ENCODE peak calls at places on chromosome 11, in nine cellular contexts. V, J, W, D, C, E, I, K and G are unnamed samples.

GRCh38 chr11:61893981-61894380 is 2.6 kb upstream of the FADS3 start:
- DNase-seq in E (peak), D (no peak), I (no peak), J (no peak), W (no peak), C (no peak), K (no peak), V (no peak), G (no peak)

GRCh38 chr11:12573707-12574106 is 100.5 kb upstream of the TEAD1 start:
- DNase-seq in J (no peak), K (no peak), W (no peak), V (no peak), I (no peak), C (no peak), E (no peak), D (no peak), G (no peak)

GRCh38 chr11:117546431-117547160 is 218.9 kb downstream of the CEP164 start:
- DNase-seq in E (no peak), J (no peak), W (no peak), K (no peak), C (no peak), V (no peak), I (no peak), D (no peak), G (no peak)

GRCh38 chr11:92226331-92227232 is 2.0 kb downstream of the FAT3 start:
- DNase-seq in V (no peak), E (no peak), I (no peak), D (no peak), K (no peak), W (no peak), J (no peak), C (no peak), G (no peak)

GRCh38 chr11:3796796-3797328 is 492 bp downstream of the NUP98 start:
- DNase-seq in E (no peak), K (no peak), J (no peak), C (no peak), V (no peak), D (no peak), I (no peak), W (no peak), G (no peak)

GRCh38 chr11:68749061-68749491 is 2.2 kb downstream of the TESMIN start:
- DNase-seq in K (no peak), V (no peak), C (no peak), E (peak), I (no peak), J (no peak), W (no peak), D (no peak), G (no peak)

GRCh38 chr11:121129362-121130340 is 28.6 kb downstream of the TECTA start:
- DNase-seq in V (no peak), E (no peak), I (no peak), W (no peak), C (no peak), D (no peak), K (no peak), J (no peak), G (no peak)

GRCh38 chr11:36452987-36453386 is 57.1 kb downstream of the TRAF6 start:
- DNase-seq in V (no peak), E (no peak), C (no peak), D (no peak), J (no peak), W (no peak), I (no peak), K (no peak), G (no peak)

GRCh38 chr11:126307706-126308105 is 3.8 kb downstream of the DCPS start:
- DNase-seq in J (no peak), I (no peak), E (peak), C (no peak), W (no peak), D (no peak), K (no peak), V (no peak), G (no peak)

GRCh38 chr11:85759915-85760314 is 51.0 kb downstream of the SYTL2 start:
- DNase-seq in I (no peak), K (no peak), D (no peak), E (no peak), W (no peak), V (no peak), J (no peak), C (no peak), G (no peak)

GRCh38 chr11:72363112-72363511 is 71.2 kb downstream of the CLPB start:
- DNase-seq in J (no peak), I (no peak), V (no peak), K (no peak), E (no peak), D (no peak), C (no peak), W (no peak), G (no peak)

GRCh38 chr11:132228756-132229325 is 858.4 kb downstream of the NTM start:
- DNase-seq in V (no peak), W (no peak), J (no peak), C (no peak), I (no peak), D (no peak), E (no peak), K (no peak), G (no peak)

GRCh38 chr11:14380947-14381555 is 22.1 kb upstream of the RRAS2 start:
- DNase-seq in D (peak), W (peak), E (peak), C (peak), K (peak), I (no peak), J (peak), V (peak), G (peak)

GRCh38 chr11:34448223-34448994 is 9.7 kb downstream of the CAT start:
- DNase-seq in V (no peak), W (no peak), D (no peak), C (no peak), E (no peak), I (no peak), J (no peak), K (no peak), G (no peak)

GRCh38 chr11:134233729-134234179 is 9.3 kb downstream of the VPS26B start:
- DNase-seq in I (peak), K (no peak), W (no peak), J (no peak), V (no peak), D (no peak), C (no peak), E (no peak), G (no peak)

GRCh38 chr11:2510626-2511402 is 66.0 kb downstream of the KCNQ1 start:
- DNase-seq in W (peak), V (peak), D (peak), C (peak), K (peak), J (no peak), I (peak), E (no peak), G (peak)

GRCh38 chr11:118226781-118227180 is 2.0 kb upstream of the JAML start:
- DNase-seq in I (no peak), E (no peak), C (no peak), W (no peak), D (no peak), V (no peak), J (no peak), K (no peak), G (no peak)

GRCh38 chr11:129766858-129767604 is 48.6 kb upstream of the TMEM45B start:
- DNase-seq in E (peak), I (no peak), K (no peak), W (peak), D (no peak), V (no peak), C (no peak), J (no peak), G (peak)

GRCh38 chr11:120399312-120399711 is 63.1 kb downstream of the ARHGEF12 start:
- DNase-seq in W (no peak), V (no peak), C (no peak), J (no peak), K (no peak), E (peak), I (no peak), D (no peak), G (no peak)

GRCh38 chr11:72191961-72192381 is at the start of gene FOLR1:
- DNase-seq in J (no peak), I (peak), C (no peak), E (no peak), V (no peak), K (no peak), D (no peak), W (no peak), G (no peak)

GRCh38 chr11:95715777-95716241 is 73.8 kb downstream of the FAM76B start:
- DNase-seq in K (no peak), D (no peak), W (no peak), I (no peak), J (no peak), C (no peak), V (no peak), E (peak), G (no peak)

GRCh38 chr11:37500425-37500824 is 902.4 kb upstream of the RAG2 start:
- DNase-seq in E (no peak), V (no peak), I (no peak), C (no peak), W (no peak), D (no peak), K (no peak), J (no peak), G (no peak)

GRCh38 chr11:35963911-35964310 is 20.0 kb downstream of the LDLRAD3 start:
- DNase-seq in K (no peak), J (no peak), C (no peak), V (no peak), W (no peak), D (no peak), I (no peak), E (no peak), G (no peak)

GRCh38 chr11:122045181-122045586 is 70.8 kb downstream of the BLID start:
- DNase-seq in C (no peak), W (no peak), V (no peak), I (no peak), J (no peak), E (peak), D (no peak), K (no peak), G (no peak)

GRCh38 chr11:2178906-2179494 is 7.4 kb upstream of the TH start:
- DNase-seq in K (no peak), E (no peak), I (no peak), D (no peak), C (no peak), V (no peak), W (no peak), J (no peak), G (no peak)

GRCh38 chr11:73387594-73388021 is 11.4 kb downstream of the RELT start:
- DNase-seq in I (no peak), C (no peak), K (no peak), W (no peak), E (no peak), D (no peak), V (no peak), J (no peak), G (no peak)

GRCh38 chr11:106381895-106382294 is 304.4 kb downstream of the AASDHPPT start:
- DNase-seq in K (no peak), J (no peak), W (no peak), V (no peak), E (no peak), I (no peak), C (no peak), D (no peak), G (no peak)

GRCh38 chr11:125132071-125132470 is 20.6 kb upstream of the TMEM218 start:
- DNase-seq in W (no peak), V (no peak), J (no peak), D (no peak), E (no peak), K (no peak), I (no peak), C (no peak), G (no peak)

GRCh38 chr11:107562647-107563208 is 2.8 kb downstream of the ALKBH8 start:
- DNase-seq in I (no peak), E (peak), J (no peak), D (no peak), W (no peak), C (no peak), V (no peak), K (no peak), G (no peak)

GRCh38 chr11:34194576-34195335 is 89.3 kb downstream of the NAT10 start:
- DNase-seq in I (no peak), W (no peak), E (no peak), V (no peak), C (no peak), D (no peak), J (no peak), K (no peak), G (no peak)

GRCh38 chr11:120147094-120147949 is 9.4 kb upstream of the TRIM29 start:
- DNase-seq in D (peak), W (no peak), J (no peak), E (no peak), V (no peak), C (no peak), K (no peak), I (no peak), G (no peak)

GRCh38 chr11:70819022-70819421 is 420.7 kb downstream of the CTTN start:
- DNase-seq in E (no peak), C (no peak), D (no peak), I (no peak), J (no peak), V (no peak), K (no peak), W (no peak), G (no peak)

GRCh38 chr11:102421262-102421661 is 31.3 kb downstream of the TMEM123 start:
- DNase-seq in D (no peak), I (no peak), C (no peak), J (no peak), K (no peak), E (no peak), W (no peak), V (no peak), G (no peak)

GRCh38 chr11:4881188-4881587 is 512 bp upstream of the OR51T1 start:
- DNase-seq in K (no peak), I (no peak), E (no peak), J (no peak), D (no peak), C (no peak), V (no peak), W (no peak), G (no peak)

GRCh38 chr11:117900720-117901440 is 24.4 kb upstream of the FXYD6 start:
- DNase-seq in E (no peak), D (no peak), V (no peak), J (peak), I (no peak), K (peak), W (no peak), C (no peak), G (no peak)

GRCh38 chr11:85483861-85484260 is 143.3 kb downstream of the DLG2 start:
- DNase-seq in E (peak), J (no peak), C (no peak), I (no peak), K (no peak), V (no peak), D (no peak), W (no peak), G (no peak)

GRCh38 chr11:114587398-114587953 is 8.1 kb downstream of the NXPE4 start:
- DNase-seq in E (no peak), C (no peak), I (no peak), J (no peak), K (no peak), W (no peak), V (no peak), D (no peak), G (no peak)

DNA sequence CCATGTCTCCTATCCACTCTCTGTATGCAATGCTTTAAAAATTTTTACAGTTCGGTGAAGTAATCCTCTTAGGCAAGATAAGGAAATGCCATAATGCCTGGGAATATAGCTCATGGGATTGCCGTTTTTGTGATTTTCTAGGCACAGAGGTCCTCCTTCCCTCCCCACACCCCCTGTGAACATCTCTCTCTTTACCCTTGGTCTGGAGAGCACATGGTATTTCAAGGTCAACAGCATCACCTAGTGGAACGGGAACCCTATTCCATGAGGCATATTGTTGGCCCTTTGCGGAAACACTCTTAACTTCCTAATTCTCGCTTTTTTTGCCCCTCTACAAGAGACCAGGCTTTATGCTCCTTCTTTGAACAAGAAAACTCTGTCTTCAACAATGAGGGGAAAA is 8.8 kb downstream of the NXPE4 start:
- DNase-seq in W (no peak), C (no peak), V (no peak), E (no peak), D (no peak), I (no peak), K (no peak), J (no peak), G (no peak)
- TF ChIP-seq POLR2AphosphoS5 in W (no peak), C (no peak), V (no peak), E (no peak), D (no peak), I (no peak), K (no peak), J (no peak), G (no peak)

GRCh38 chr11:65323813-65324212 is 9.1 kb downstream of the CDC42EP2 start:
- DNase-seq in J (no peak), W (no peak), I (no peak), V (no peak), C (no peak), E (no peak), D (no peak), K (no peak), G (no peak)
- TF ChIP-seq POLR2A in J (no peak), W (peak), I (peak), V (no peak), C (no peak), E (peak), D (no peak), K (no peak), G (no peak)

GRCh38 chr11:811446-812245 is 1.9 kb downstream of the RPLP2 start:
- DNase-seq in K (no peak), D (no peak), I (peak), V (no peak), J (no peak), E (no peak), W (no peak), C (no peak), G (no peak)

GRCh38 chr11:812390-812789 is 2.6 kb downstream of the RPLP2 start:
- DNase-seq in C (no peak), I (no peak), W (no peak), D (no peak), V (no peak), K (no peak), J (no peak), E (no peak), G (no peak)

GRCh38 chr11:813037-813436 is 3.3 kb downstream of the RPLP2 start:
- DNase-seq in I (no peak), W (no peak), K (no peak), J (no peak), E (no peak), D (no peak), C (no peak), V (no peak), G (no peak)

GRCh38 chr11:815675-816432 is 2.9 kb upstream of the PNPLA2 start:
- DNase-seq in E (no peak), V (no peak), I (no peak), D (no peak), J (no peak), W (no peak), K (no peak), C (no peak), G (no peak)

DNA sequence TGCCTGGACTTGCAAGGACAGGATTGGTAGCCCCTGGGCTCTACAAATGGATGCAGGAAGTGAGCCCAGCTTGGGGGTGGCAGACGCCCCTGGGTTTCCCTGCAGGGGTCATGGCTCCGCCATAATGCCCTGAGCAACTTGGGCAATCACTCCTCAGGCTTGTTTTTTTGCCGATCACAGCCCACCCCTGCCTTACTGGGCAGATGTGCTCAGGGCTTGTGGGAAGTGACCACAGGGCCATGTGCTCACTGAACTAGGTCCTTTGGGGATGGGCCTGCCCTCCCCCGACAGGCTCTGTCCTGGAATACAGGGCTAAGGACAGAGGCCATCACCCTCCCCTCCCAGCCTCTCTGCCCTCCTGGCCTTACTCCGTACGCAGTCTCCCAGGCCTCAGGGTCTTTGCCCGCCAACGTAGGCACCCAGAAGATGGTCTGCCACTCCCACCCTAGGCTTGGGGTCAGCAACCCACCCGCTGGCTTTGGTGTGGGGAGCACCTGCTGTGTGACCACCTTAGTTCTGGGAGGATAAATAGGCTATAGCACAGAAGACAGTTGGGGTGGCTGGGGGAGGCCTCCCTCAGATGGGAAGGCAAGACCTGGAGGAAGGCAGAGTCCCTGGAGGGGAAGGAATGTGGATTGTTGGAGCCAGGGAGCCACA is 3.8 kb downstream of the RPLP2 start:
- DNase-seq in J (no peak), D (no peak), E (no peak), W (no peak), V (no peak), C (no peak), I (no peak), K (no peak), G (no peak)
- TF ChIP-seq POLR2AphosphoS5 in J (peak), D (no peak), E (peak), W (no peak), V (peak), C (peak), I (peak), K (peak), G (no peak)

GRCh38 chr11:67464411-67465189 is 4.5 kb downstream of the TMEM134 start:
- DNase-seq in I (peak), J (peak), C (peak), E (peak), D (peak), W (peak), K (peak), V (peak), G (peak)
- TF ChIP-seq POLR2A in I (peak), J (no peak), C (peak), E (peak), D (no peak), W (peak), K (peak), V (peak), G (no peak)